ENCODE peak calls at places on chromosomes 7 and 10, in nine cellular contexts. L is NCI-H1417, Y is breast epithelium, J is endothelial cell, P is HFF-Myc, V is A549, F is T-helper 2 cell, X is IMR-90, H is adrenal gland. E is an unnamed sample.
A peak's percentile ranks its signal among the peaks of the same experiment; 100 is the strongest.

GRCh38 chr10:71745659-71746250 is 26.2 kb upstream of the C10orf105 start:
- DNase-seq in L (no peak), Y (no peak), J (no peak), P (no peak), V (no peak), F (no peak), X (no peak), H (no peak), E (no peak)

GRCh38 chr7:88302486-88302885 is 4.2 kb downstream of the STEAP4 start:
- DNase-seq in L (no peak), Y (no peak), J (no peak), P (no peak), V (no peak), F (no peak), X (no peak), H (no peak), E (no peak)

GRCh38 chr7:120553497-120553896 is 280.5 kb downstream of the KCND2 start:
- DNase-seq in L (no peak), Y (no peak), J (no peak), P (no peak), V (no peak), F (no peak), X (no peak), H (no peak), E (no peak)

GRCh38 chr7:90520484-90520883 is 51.0 kb downstream of the PTTG1IP2 start:
- DNase-seq in L (no peak), Y (no peak), J (no peak), P (no peak), V (no peak), F (no peak), X (peak; percentile 3), H (no peak), E (no peak)

GRCh38 chr10:13707156-13707881 is 120.6 kb downstream of the PRPF18 start:
- DNase-seq in L (no peak), Y (peak; percentile 65), J (peak; percentile 61), P (peak; percentile 84), V (peak; percentile 61), F (no peak), X (peak; percentile 95), H (peak; percentile 72), E (peak; percentile 86)

GRCh38 chr10:28020080-28020860 is 21.4 kb upstream of the ODAD2 start:
- DNase-seq in L (no peak), Y (no peak), J (no peak), P (no peak), V (no peak), F (no peak), X (no peak), H (no peak), E (no peak)

GRCh38 chr10:6236349-6237188 is 33.8 kb downstream of the PFKFB3 start:
- DNase-seq in L (no peak), Y (no peak), J (no peak), P (no peak), V (no peak), F (no peak), X (no peak), H (no peak), E (peak; percentile 74)

GRCh38 chr10:76115471-76116155 is 684.2 kb downstream of the LRMDA start:
- DNase-seq in L (peak; percentile 57), Y (no peak), J (no peak), P (no peak), V (no peak), F (no peak), X (no peak), H (no peak), E (no peak)

GRCh38 chr10:83459124-83459523 is 680.2 kb upstream of the GHITM start:
- DNase-seq in L (no peak), Y (no peak), J (no peak), P (no peak), V (no peak), F (no peak), X (no peak), H (no peak), E (no peak)

GRCh38 chr7:112073530-112073929 is 132.7 kb downstream of the DOCK4 start:
- DNase-seq in L (no peak), Y (no peak), J (no peak), P (no peak), V (no peak), F (no peak), X (no peak), H (no peak), E (no peak)

GRCh38 chr7:139576179-139576973 is 52.9 kb downstream of the CLEC2L start:
- DNase-seq in L (no peak), Y (no peak), J (no peak), P (no peak), V (no peak), F (no peak), X (no peak), H (no peak), E (no peak)

GRCh38 chr10:17276756-17277424 is 48.8 kb downstream of the VIM start:
- DNase-seq in L (no peak), Y (no peak), J (no peak), P (no peak), V (no peak), F (no peak), X (no peak), H (no peak), E (no peak)

GRCh38 chr10:109894516-109894915 is 28.8 kb downstream of the XPNPEP1 start:
- DNase-seq in L (no peak), Y (peak; percentile 75), J (no peak), P (no peak), V (no peak), F (no peak), X (peak; percentile 88), H (peak; percentile 80), E (peak; percentile 83)

GRCh38 chr10:45421231-45422097 is 47.4 kb downstream of the ALOX5 start:
- DNase-seq in L (no peak), Y (no peak), J (no peak), P (no peak), V (no peak), F (peak; percentile 51), X (no peak), H (no peak), E (no peak)